ENCODE peak calls at places on chromosome 11, in six cellular contexts. One of them, this sample, is unnamed.

GRCh38 chr11:58629857-58630256 is 7.4 kb downstream of the CNTF start:
- DNase-seq in A172: peak
- DNase-seq in COR-L47: peak
- DNase-seq in astrocyte of the cerebellum: peak
- DNase-seq in lower lobe of right lung: no peak
- DNase-seq in stimulated activated CD4-positive, alpha-beta T cell treated with anti-CD3 and anti-CD28 coated beads, Interleukin-4, amount 100 ng/mL, for 48 hours: peak
- DNase-seq in this sample: peak

GRCh38 chr11:102172127-102172848 is 62.0 kb downstream of the YAP1 start:
- DNase-seq in A172: no peak
- DNase-seq in COR-L47: no peak
- DNase-seq in astrocyte of the cerebellum: no peak
- DNase-seq in lower lobe of right lung: no peak
- DNase-seq in stimulated activated CD4-positive, alpha-beta T cell treated with anti-CD3 and anti-CD28 coated beads, Interleukin-4, amount 100 ng/mL, for 48 hours: no peak
- DNase-seq in this sample: peak

GRCh38 chr11:67606477-67607295 is at the start of gene NDUFV1:
- DNase-seq in A172: peak
- DNase-seq in COR-L47: peak
- DNase-seq in astrocyte of the cerebellum: peak
- DNase-seq in lower lobe of right lung: peak
- DNase-seq in stimulated activated CD4-positive, alpha-beta T cell treated with anti-CD3 and anti-CD28 coated beads, Interleukin-4, amount 100 ng/mL, for 48 hours: peak
- DNase-seq in this sample: peak

GRCh38 chr11:8039530-8040260 is 41.3 kb upstream of the TUB start:
- DNase-seq in A172: no peak
- DNase-seq in COR-L47: no peak
- DNase-seq in astrocyte of the cerebellum: no peak
- DNase-seq in lower lobe of right lung: no peak
- DNase-seq in stimulated activated CD4-positive, alpha-beta T cell treated with anti-CD3 and anti-CD28 coated beads, Interleukin-4, amount 100 ng/mL, for 48 hours: no peak
- DNase-seq in this sample: no peak

GRCh38 chr11:115284766-115285165 is 219.4 kb downstream of the CADM1 start:
- DNase-seq in A172: no peak
- DNase-seq in COR-L47: no peak
- DNase-seq in astrocyte of the cerebellum: peak
- DNase-seq in lower lobe of right lung: no peak
- DNase-seq in stimulated activated CD4-positive, alpha-beta T cell treated with anti-CD3 and anti-CD28 coated beads, Interleukin-4, amount 100 ng/mL, for 48 hours: no peak
- DNase-seq in this sample: no peak

GRCh38 chr11:65934014-65934413 is 11.3 kb upstream of the TSGA10IP start:
- DNase-seq in A172: no peak
- DNase-seq in COR-L47: no peak
- DNase-seq in astrocyte of the cerebellum: no peak
- DNase-seq in lower lobe of right lung: no peak
- DNase-seq in stimulated activated CD4-positive, alpha-beta T cell treated with anti-CD3 and anti-CD28 coated beads, Interleukin-4, amount 100 ng/mL, for 48 hours: no peak
- DNase-seq in this sample: no peak

GRCh38 chr11:115290479-115291390 is 213.5 kb downstream of the CADM1 start:
- DNase-seq in A172: peak
- DNase-seq in COR-L47: no peak
- DNase-seq in astrocyte of the cerebellum: no peak
- DNase-seq in lower lobe of right lung: no peak
- DNase-seq in stimulated activated CD4-positive, alpha-beta T cell treated with anti-CD3 and anti-CD28 coated beads, Interleukin-4, amount 100 ng/mL, for 48 hours: no peak
- DNase-seq in this sample: no peak

GRCh38 chr11:102305352-102306047 is 11.8 kb upstream of the BIRC3 start:
- DNase-seq in A172: no peak
- DNase-seq in COR-L47: no peak
- DNase-seq in astrocyte of the cerebellum: no peak
- DNase-seq in lower lobe of right lung: no peak
- DNase-seq in stimulated activated CD4-positive, alpha-beta T cell treated with anti-CD3 and anti-CD28 coated beads, Interleukin-4, amount 100 ng/mL, for 48 hours: no peak
- DNase-seq in this sample: no peak

GRCh38 chr11:108887436-108888238 is 222.8 kb downstream of the DDX10 start:
- DNase-seq in A172: peak
- DNase-seq in COR-L47: no peak
- DNase-seq in astrocyte of the cerebellum: peak
- DNase-seq in lower lobe of right lung: no peak
- DNase-seq in stimulated activated CD4-positive, alpha-beta T cell treated with anti-CD3 and anti-CD28 coated beads, Interleukin-4, amount 100 ng/mL, for 48 hours: no peak
- DNase-seq in this sample: no peak

GRCh38 chr11:64284962-64285884 is at the start of gene GPR137:
- DNase-seq in A172: peak
- DNase-seq in COR-L47: peak
- DNase-seq in astrocyte of the cerebellum: no peak
- DNase-seq in lower lobe of right lung: peak
- DNase-seq in stimulated activated CD4-positive, alpha-beta T cell treated with anti-CD3 and anti-CD28 coated beads, Interleukin-4, amount 100 ng/mL, for 48 hours: peak
- DNase-seq in this sample: peak

GRCh38 chr11:103274025-103274424 is 164.8 kb downstream of the DYNC2H1 start:
- DNase-seq in A172: no peak
- DNase-seq in COR-L47: no peak
- DNase-seq in astrocyte of the cerebellum: no peak
- DNase-seq in lower lobe of right lung: no peak
- DNase-seq in stimulated activated CD4-positive, alpha-beta T cell treated with anti-CD3 and anti-CD28 coated beads, Interleukin-4, amount 100 ng/mL, for 48 hours: no peak
- DNase-seq in this sample: no peak

GRCh38 chr11:30960387-30960992 is 374.3 kb upstream of the MPPED2 start:
- DNase-seq in A172: peak
- DNase-seq in COR-L47: peak
- DNase-seq in astrocyte of the cerebellum: peak
- DNase-seq in lower lobe of right lung: no peak
- DNase-seq in stimulated activated CD4-positive, alpha-beta T cell treated with anti-CD3 and anti-CD28 coated beads, Interleukin-4, amount 100 ng/mL, for 48 hours: no peak
- DNase-seq in this sample: peak

GRCh38 chr11:97794876-97795275 is 1225.9 kb upstream of the CNTN5 start:
- DNase-seq in A172: no peak
- DNase-seq in COR-L47: no peak
- DNase-seq in astrocyte of the cerebellum: no peak
- DNase-seq in lower lobe of right lung: no peak
- DNase-seq in stimulated activated CD4-positive, alpha-beta T cell treated with anti-CD3 and anti-CD28 coated beads, Interleukin-4, amount 100 ng/mL, for 48 hours: no peak
- DNase-seq in this sample: peak

GRCh38 chr11:117686711-117687110 is 110.3 kb downstream of the DSCAML1 start:
- DNase-seq in A172: peak
- DNase-seq in COR-L47: no peak
- DNase-seq in astrocyte of the cerebellum: no peak
- DNase-seq in lower lobe of right lung: no peak
- DNase-seq in stimulated activated CD4-positive, alpha-beta T cell treated with anti-CD3 and anti-CD28 coated beads, Interleukin-4, amount 100 ng/mL, for 48 hours: no peak
- DNase-seq in this sample: no peak

GRCh38 chr11:44861829-44862545 is 88.7 kb downstream of the TP53I11 start:
- DNase-seq in A172: peak
- DNase-seq in COR-L47: no peak
- DNase-seq in astrocyte of the cerebellum: peak
- DNase-seq in lower lobe of right lung: peak
- DNase-seq in stimulated activated CD4-positive, alpha-beta T cell treated with anti-CD3 and anti-CD28 coated beads, Interleukin-4, amount 100 ng/mL, for 48 hours: peak
- DNase-seq in this sample: peak

GRCh38 chr11:114399903-114400221 is 449 bp downstream of the C11orf71 start:
- DNase-seq in A172: no peak
- DNase-seq in COR-L47: peak
- DNase-seq in astrocyte of the cerebellum: no peak
- DNase-seq in lower lobe of right lung: peak
- DNase-seq in stimulated activated CD4-positive, alpha-beta T cell treated with anti-CD3 and anti-CD28 coated beads, Interleukin-4, amount 100 ng/mL, for 48 hours: no peak
- DNase-seq in this sample: no peak

GRCh38 chr11:63985812-63986155 is 454 bp upstream of the OTUB1 start:
- DNase-seq in A172: no peak
- DNase-seq in COR-L47: no peak
- DNase-seq in astrocyte of the cerebellum: no peak
- DNase-seq in lower lobe of right lung: peak
- DNase-seq in stimulated activated CD4-positive, alpha-beta T cell treated with anti-CD3 and anti-CD28 coated beads, Interleukin-4, amount 100 ng/mL, for 48 hours: peak
- DNase-seq in this sample: no peak

GRCh38 chr11:20634044-20634443 is 34.6 kb downstream of the SLC6A5 start:
- DNase-seq in A172: no peak
- DNase-seq in COR-L47: no peak
- DNase-seq in astrocyte of the cerebellum: no peak
- DNase-seq in lower lobe of right lung: no peak
- DNase-seq in stimulated activated CD4-positive, alpha-beta T cell treated with anti-CD3 and anti-CD28 coated beads, Interleukin-4, amount 100 ng/mL, for 48 hours: no peak
- DNase-seq in this sample: no peak

GRCh38 chr11:86669424-86669823 is 3.0 kb downstream of the ME3 start:
- DNase-seq in A172: no peak
- DNase-seq in COR-L47: peak
- DNase-seq in astrocyte of the cerebellum: no peak
- DNase-seq in lower lobe of right lung: no peak
- DNase-seq in stimulated activated CD4-positive, alpha-beta T cell treated with anti-CD3 and anti-CD28 coated beads, Interleukin-4, amount 100 ng/mL, for 48 hours: no peak
- DNase-seq in this sample: no peak

GRCh38 chr11:93481696-93482095 is 61.5 kb downstream of the SMCO4 start:
- DNase-seq in A172: no peak
- DNase-seq in COR-L47: no peak
- DNase-seq in astrocyte of the cerebellum: no peak
- DNase-seq in lower lobe of right lung: no peak
- DNase-seq in stimulated activated CD4-positive, alpha-beta T cell treated with anti-CD3 and anti-CD28 coated beads, Interleukin-4, amount 100 ng/mL, for 48 hours: no peak
- DNase-seq in this sample: no peak

GRCh38 chr11:29751618-29752017 is 265.2 kb downstream of the KCNA4 start:
- DNase-seq in A172: no peak
- DNase-seq in COR-L47: no peak
- DNase-seq in astrocyte of the cerebellum: no peak
- DNase-seq in lower lobe of right lung: no peak
- DNase-seq in stimulated activated CD4-positive, alpha-beta T cell treated with anti-CD3 and anti-CD28 coated beads, Interleukin-4, amount 100 ng/mL, for 48 hours: no peak
- DNase-seq in this sample: peak

GRCh38 chr11:68989936-68990606 is 9.3 kb upstream of the MRGPRD start:
- DNase-seq in A172: no peak
- DNase-seq in COR-L47: no peak
- DNase-seq in astrocyte of the cerebellum: no peak
- DNase-seq in lower lobe of right lung: peak
- DNase-seq in stimulated activated CD4-positive, alpha-beta T cell treated with anti-CD3 and anti-CD28 coated beads, Interleukin-4, amount 100 ng/mL, for 48 hours: no peak
- DNase-seq in this sample: no peak

GRCh38 chr11:17077240-17077519 is 287 bp downstream of the RPS13 start:
- DNase-seq in A172: peak
- DNase-seq in COR-L47: no peak
- DNase-seq in astrocyte of the cerebellum: no peak
- DNase-seq in lower lobe of right lung: no peak
- DNase-seq in stimulated activated CD4-positive, alpha-beta T cell treated with anti-CD3 and anti-CD28 coated beads, Interleukin-4, amount 100 ng/mL, for 48 hours: no peak
- DNase-seq in this sample: no peak

GRCh38 chr11:47387944-47388696 is 9.8 kb upstream of the SPI1 start:
- DNase-seq in A172: no peak
- DNase-seq in COR-L47: no peak
- DNase-seq in astrocyte of the cerebellum: no peak
- DNase-seq in lower lobe of right lung: peak
- DNase-seq in stimulated activated CD4-positive, alpha-beta T cell treated with anti-CD3 and anti-CD28 coated beads, Interleukin-4, amount 100 ng/mL, for 48 hours: no peak
- DNase-seq in this sample: no peak

GRCh38 chr11:131253885-131254204 is 116.6 kb upstream of the NTM start:
- DNase-seq in A172: no peak
- DNase-seq in COR-L47: no peak
- DNase-seq in astrocyte of the cerebellum: no peak
- DNase-seq in lower lobe of right lung: no peak
- DNase-seq in stimulated activated CD4-positive, alpha-beta T cell treated with anti-CD3 and anti-CD28 coated beads, Interleukin-4, amount 100 ng/mL, for 48 hours: no peak
- DNase-seq in this sample: no peak

GRCh38 chr11:33376331-33377099 is 119.3 kb downstream of the HIPK3 start:
- DNase-seq in A172: no peak
- DNase-seq in COR-L47: peak
- DNase-seq in astrocyte of the cerebellum: no peak
- DNase-seq in lower lobe of right lung: no peak
- DNase-seq in stimulated activated CD4-positive, alpha-beta T cell treated with anti-CD3 and anti-CD28 coated beads, Interleukin-4, amount 100 ng/mL, for 48 hours: no peak
- DNase-seq in this sample: no peak

GRCh38 chr11:92461478-92461877 is 236.9 kb downstream of the FAT3 start:
- DNase-seq in A172: no peak
- DNase-seq in COR-L47: no peak
- DNase-seq in astrocyte of the cerebellum: no peak
- DNase-seq in lower lobe of right lung: no peak
- DNase-seq in stimulated activated CD4-positive, alpha-beta T cell treated with anti-CD3 and anti-CD28 coated beads, Interleukin-4, amount 100 ng/mL, for 48 hours: no peak
- DNase-seq in this sample: no peak

GRCh38 chr11:66336234-66337102 is at the start of gene RIN1:
- DNase-seq in A172: peak
- DNase-seq in COR-L47: peak
- DNase-seq in astrocyte of the cerebellum: peak
- DNase-seq in lower lobe of right lung: peak
- DNase-seq in stimulated activated CD4-positive, alpha-beta T cell treated with anti-CD3 and anti-CD28 coated beads, Interleukin-4, amount 100 ng/mL, for 48 hours: peak
- DNase-seq in this sample: peak

GRCh38 chr11:119741369-119742262 is 12.6 kb upstream of the NECTIN1 start:
- DNase-seq in A172: no peak
- DNase-seq in COR-L47: no peak
- DNase-seq in astrocyte of the cerebellum: no peak
- DNase-seq in lower lobe of right lung: peak
- DNase-seq in stimulated activated CD4-positive, alpha-beta T cell treated with anti-CD3 and anti-CD28 coated beads, Interleukin-4, amount 100 ng/mL, for 48 hours: peak
- DNase-seq in this sample: no peak

GRCh38 chr11:7593476-7593875 is 79.7 kb downstream of the PPFIBP2 start:
- DNase-seq in A172: no peak
- DNase-seq in COR-L47: no peak
- DNase-seq in astrocyte of the cerebellum: no peak
- DNase-seq in lower lobe of right lung: no peak
- DNase-seq in stimulated activated CD4-positive, alpha-beta T cell treated with anti-CD3 and anti-CD28 coated beads, Interleukin-4, amount 100 ng/mL, for 48 hours: no peak
- DNase-seq in this sample: no peak

GRCh38 chr11:109851780-109852390 is 241.3 kb upstream of the ZC3H12C start:
- DNase-seq in A172: no peak
- DNase-seq in COR-L47: no peak
- DNase-seq in astrocyte of the cerebellum: no peak
- DNase-seq in lower lobe of right lung: no peak
- DNase-seq in stimulated activated CD4-positive, alpha-beta T cell treated with anti-CD3 and anti-CD28 coated beads, Interleukin-4, amount 100 ng/mL, for 48 hours: no peak
- DNase-seq in this sample: peak

GRCh38 chr11:122309262-122309925 is 193.4 kb upstream of the BLID start:
- DNase-seq in A172: no peak
- DNase-seq in COR-L47: no peak
- DNase-seq in astrocyte of the cerebellum: peak
- DNase-seq in lower lobe of right lung: no peak
- DNase-seq in stimulated activated CD4-positive, alpha-beta T cell treated with anti-CD3 and anti-CD28 coated beads, Interleukin-4, amount 100 ng/mL, for 48 hours: no peak
- DNase-seq in this sample: no peak

GRCh38 chr11:69587454-69588081 is 53.4 kb upstream of the CCND1 start:
- DNase-seq in A172: peak
- DNase-seq in COR-L47: no peak
- DNase-seq in astrocyte of the cerebellum: no peak
- DNase-seq in lower lobe of right lung: no peak
- DNase-seq in stimulated activated CD4-positive, alpha-beta T cell treated with anti-CD3 and anti-CD28 coated beads, Interleukin-4, amount 100 ng/mL, for 48 hours: no peak
- DNase-seq in this sample: peak

GRCh38 chr11:115576606-115577005 is 72.4 kb upstream of the CADM1 start:
- DNase-seq in A172: no peak
- DNase-seq in COR-L47: no peak
- DNase-seq in astrocyte of the cerebellum: no peak
- DNase-seq in lower lobe of right lung: no peak
- DNase-seq in stimulated activated CD4-positive, alpha-beta T cell treated with anti-CD3 and anti-CD28 coated beads, Interleukin-4, amount 100 ng/mL, for 48 hours: no peak
- DNase-seq in this sample: no peak

GRCh38 chr11:69575296-69576068 is 65.5 kb upstream of the CCND1 start:
- DNase-seq in A172: no peak
- DNase-seq in COR-L47: no peak
- DNase-seq in astrocyte of the cerebellum: no peak
- DNase-seq in lower lobe of right lung: no peak
- DNase-seq in stimulated activated CD4-positive, alpha-beta T cell treated with anti-CD3 and anti-CD28 coated beads, Interleukin-4, amount 100 ng/mL, for 48 hours: no peak
- DNase-seq in this sample: no peak

GRCh38 chr11:129317564-129317963 is 58.1 kb upstream of the BARX2 start:
- DNase-seq in A172: no peak
- DNase-seq in COR-L47: no peak
- DNase-seq in astrocyte of the cerebellum: no peak
- DNase-seq in lower lobe of right lung: no peak
- DNase-seq in stimulated activated CD4-positive, alpha-beta T cell treated with anti-CD3 and anti-CD28 coated beads, Interleukin-4, amount 100 ng/mL, for 48 hours: no peak
- DNase-seq in this sample: no peak

This sample was measured in NCI-H226.